ENCODE peak calls at places on chromosomes 13 and 19, in five cellular contexts. X is NCI-H524, E is Peyer's patch, A is bronchial epithelial cell, P is posterior cingulate gyrus. K is an unnamed sample.

GRCh38 chr13:29810898-29811297 is 39.5 kb downstream of the UBL3 start:
- DNase-seq in P (no peak), A (no peak), E (no peak), X (no peak), K (no peak)

GRCh38 chr13:26529441-26529840 is 28.0 kb upstream of the WASF3 start:
- DNase-seq in P (no peak), E (no peak), A (peak; percentile 46), X (peak; percentile 75), K (peak; percentile 46)

GRCh38 chr19:49210108-49210900 is 52.7 kb downstream of the TRPM4 start:
- DNase-seq in A (no peak), P (no peak), X (no peak), E (peak; percentile 60), K (no peak)

GRCh38 chr19:47735131-47735530 is 10.2 kb upstream of the NOP53 start:
- DNase-seq in A (no peak), P (no peak), E (no peak), X (no peak), K (no peak)

GRCh38 chr19:55585658-55586339 is 5.2 kb upstream of the ZNF579 start:
- DNase-seq in E (peak; percentile 83), P (peak; percentile 64), A (no peak), X (peak; percentile 92), K (peak; percentile 31)

GRCh38 chr19:13181747-13182388 is 31.7 kb downstream of the IER2 start:
- DNase-seq in X (no peak), A (no peak), E (peak; percentile 68), P (peak; percentile 55), K (no peak)

GRCh38 chr13:21218351-21219043 is 42.0 kb downstream of the MRPL57 start:
- DNase-seq in X (no peak), E (no peak), A (no peak), P (no peak), K (no peak)

GRCh38 chr19:51439021-51439465 is 19.2 kb downstream of the SIGLEC8 start:
- DNase-seq in A (peak; percentile 2), X (no peak), E (peak; percentile 60), P (no peak), K (no peak)

GRCh38 chr13:91659583-91660415 is 261.4 kb downstream of the GPC5 start:
- DNase-seq in P (no peak), E (no peak), A (no peak), X (no peak), K (no peak)

GRCh38 chr19:19223060-19223459 is 11.3 kb downstream of the NCAN start:
- DNase-seq in E (no peak), P (no peak), A (no peak), X (no peak), K (no peak)

GRCh38 chr13:98495627-98496238 is 81.2 kb downstream of the STK24 start:
- DNase-seq in E (no peak), X (no peak), P (no peak), A (no peak), K (no peak)

GRCh38 chr19:48102870-48103751 is 7.5 kb downstream of the PLA2G4C start:
- DNase-seq in P (no peak), E (no peak), A (peak; percentile 54), X (peak; percentile 18), K (no peak)

GRCh38 chr19:43658001-43658400 is 12.0 kb downstream of the PLAUR start:
- DNase-seq in X (no peak), P (no peak), E (no peak), A (no peak), K (no peak)

GRCh38 chr19:38483016-38483630 is 49.6 kb downstream of the RYR1 start:
- DNase-seq in A (no peak), X (no peak), P (no peak), E (no peak), K (no peak)